ENCODE peak calls at places on chromosomes 13 and 19, in four cellular contexts. Z, H, R and C are unnamed samples.

GRCh38 chr13:19672990-19673389 is 39.5 kb downstream of the MPHOSPH8 start:
- DNase-seq in H (no peak), R (no peak), Z (no peak), C (no peak)

GRCh38 chr13:30751183-30751933 is 16.0 kb downstream of the ALOX5AP start:
- DNase-seq in Z (no peak), H (no peak), R (no peak), C (no peak)

GRCh38 chr13:98467263-98467985 is 109.5 kb downstream of the STK24 start:
- DNase-seq in R (no peak), Z (no peak), H (no peak), C (no peak)

GRCh38 chr13:107466326-107466725 is 749.0 kb downstream of the LIG4 start:
- DNase-seq in Z (peak), R (no peak), H (no peak), C (no peak)

GRCh38 chr13:31591834-31592233 is 147.5 kb upstream of the RXFP2 start:
- DNase-seq in R (no peak), Z (no peak), H (no peak), C (no peak)

GRCh38 chr13:25528266-25528665 is 156.5 kb downstream of the ATP8A2 start:
- DNase-seq in R (no peak), H (no peak), Z (no peak), C (no peak)

GRCh38 chr19:55702131-55702627 is 27.2 kb downstream of the EPN1 start:
- DNase-seq in H (no peak), Z (no peak), R (no peak), C (no peak)

GRCh38 chr19:15129856-15130580 is 22.8 kb downstream of the SYDE1 start:
- DNase-seq in H (no peak), R (no peak), Z (no peak), C (peak)

GRCh38 chr13:104833221-104833620 is 1702.2 kb downstream of the EFNB2 start:
- DNase-seq in Z (no peak), H (no peak), R (no peak), C (no peak)

GRCh38 chr19:57788114-57788692 is 18.7 kb downstream of the ZNF586 start:
- DNase-seq in R (no peak), Z (no peak), H (no peak), C (no peak)

GRCh38 chr13:63184693-63185092 is 1769.0 kb upstream of the PCDH20 start:
- DNase-seq in R (no peak), Z (peak), H (no peak), C (no peak)

GRCh38 chr13:52455677-52456041 is 381 bp downstream of the CKAP2 start:
- DNase-seq in H (peak), R (peak), Z (peak), C (peak)

GRCh38 chr19:38210458-38210987 is 13.5 kb downstream of the DPF1 start:
- DNase-seq in Z (peak), R (no peak), H (no peak), C (no peak)

GRCh38 chr19:1827566-1828278 is 15.6 kb upstream of the ATP8B3 start:
- DNase-seq in Z (no peak), H (no peak), R (no peak), C (no peak)

GRCh38 chr13:82636119-82636518 is 1246.2 kb downstream of the SLITRK1 start:
- DNase-seq in H (no peak), R (no peak), Z (no peak), C (peak)

GRCh38 chr19:5096536-5096935 is 127.6 kb downstream of the KDM4B start:
- DNase-seq in Z (no peak), H (no peak), R (no peak), C (no peak)

GRCh38 chr19:30317403-30317802 is 54.8 kb upstream of the ZNF536 start:
- DNase-seq in R (no peak), H (no peak), Z (peak), C (no peak)

GRCh38 chr19:38430931-38431330 is 2.6 kb upstream of the RYR1 start:
- DNase-seq in R (no peak), H (no peak), Z (no peak), C (no peak)

GRCh38 chr19:23095406-23095805 is 21.4 kb upstream of the ZNF730 start:
- DNase-seq in R (no peak), Z (no peak), H (no peak), C (no peak)